ENCODE peak calls at places on chromosomes 6 and 20, in five cellular contexts. B is HCT116, A is GM12878, X is HepG2, C is K562. S is an unnamed sample.

GRCh38 chr6:108797951-108798671 is 50.1 kb upstream of the ARMC2 start:
- DNase-seq in X (no peak), B (no peak), C (no peak), A (no peak), S (no peak)

GRCh38 chr6:16228709-16229665 is 9.4 kb upstream of the GMPR start:
- DNase-seq in C (no peak), B (no peak), A (no peak), X (no peak), S (no peak)

GRCh38 chr20:34927736-34928135 is 27.9 kb downstream of the GSS start:
- DNase-seq in X (no peak), C (no peak), A (no peak), B (no peak), S (no peak)

GRCh38 chr6:112036088-112036637 is 17.7 kb upstream of the CCN6 start:
- DNase-seq in C (no peak), B (no peak), X (no peak), A (no peak), S (no peak)

GRCh38 chr6:126110494-126111270 is 124.3 kb downstream of the TRMT11 start:
- DNase-seq in A (no peak), X (no peak), C (peak), B (no peak), S (no peak)

GRCh38 chr6:89483111-89483720 is 50.3 kb downstream of the ANKRD6 start:
- DNase-seq in B (no peak), C (no peak), A (no peak), X (peak), S (peak)

GRCh38 chr20:32078777-32079176 is 26.7 kb downstream of the HCK start:
- DNase-seq in X (no peak), C (no peak), B (no peak), A (no peak), S (no peak)

GRCh38 chr20:58054744-58055373 is 173.6 kb downstream of the ANKRD60 start:
- DNase-seq in A (no peak), B (no peak), C (no peak), X (no peak), S (peak)

GRCh38 chr20:13298692-13299373 is 77.8 kb downstream of the ISM1 start:
- DNase-seq in X (no peak), C (no peak), B (no peak), A (no peak), S (no peak)

GRCh38 chr6:25179051-25179778 is 100.0 kb upstream of the CARMIL1 start:
- DNase-seq in B (no peak), A (no peak), C (no peak), X (no peak), S (no peak)

GRCh38 chr6:14819001-14819400 is 426.9 kb upstream of the JARID2 start:
- DNase-seq in X (no peak), A (no peak), B (no peak), C (no peak), S (no peak)

GRCh38 chr20:57480444-57481152 is 44.3 kb downstream of the CTCFL start:
- DNase-seq in X (no peak), A (peak), C (no peak), B (no peak), S (no peak)

GRCh38 chr20:59365611-59366284 is 65.3 kb downstream of the EDN3 start:
- DNase-seq in B (no peak), C (no peak), A (no peak), X (no peak), S (no peak)

GRCh38 chr20:5065489-5066383 is 54.0 kb downstream of the PCNA start:
- DNase-seq in C (no peak), B (peak), X (peak), A (no peak), S (no peak)

GRCh38 chr20:23551383-23551782 is 16.9 kb downstream of the CST9L start:
- DNase-seq in C (no peak), X (no peak), B (no peak), A (no peak), S (no peak)

GRCh38 chr6:42692151-42692911 is 30.1 kb downstream of the PRPH2 start:
- DNase-seq in X (no peak), A (no peak), C (no peak), B (peak), S (no peak)

GRCh38 chr6:2448826-2449571 is 203.6 kb upstream of the GMDS start:
- DNase-seq in C (peak), B (peak), A (no peak), X (peak), S (peak)

GRCh38 chr6:100726741-100727140 is 154.4 kb downstream of the ASCC3 start:
- DNase-seq in X (no peak), C (no peak), B (no peak), A (no peak), S (no peak)

GRCh38 chr6:144378437-144378836 is 93.3 kb downstream of the UTRN start:
- DNase-seq in X (no peak), C (no peak), A (no peak), B (no peak), S (no peak)

GRCh38 chr20:25248501-25249172 is 752 bp downstream of the PYGB start:
- DNase-seq in X (no peak), C (peak), A (no peak), B (no peak), S (peak)

GRCh38 chr6:165317723-165318122 is 8.3 kb upstream of the C6orf118 start:
- DNase-seq in B (no peak), A (no peak), C (no peak), X (no peak), S (no peak)

GRCh38 chr6:113856011-113856551 is 1.1 kb upstream of the MARCKS start:
- DNase-seq in X (no peak), C (peak), A (no peak), B (no peak), S (peak)

GRCh38 chr6:35673755-35674154 is 15.0 kb downstream of the FKBP5 start:
- DNase-seq in X (no peak), C (no peak), B (no peak), A (no peak), S (no peak)

GRCh38 chr20:16580127-16580526 is 6.9 kb upstream of the KIF16B start:
- DNase-seq in B (no peak), C (no peak), A (no peak), X (no peak), S (no peak)

GRCh38 chr6:5125152-5126006 is 40.2 kb downstream of the PPP1R3G start:
- DNase-seq in X (peak), A (no peak), B (peak), C (peak), S (no peak)

GRCh38 chr20:25546048-25546447 is 39.3 kb downstream of the NINL start:
- DNase-seq in B (no peak), C (no peak), A (no peak), X (no peak), S (no peak)

GRCh38 chr6:44050872-44051421 is 76.3 kb downstream of the MRPL14 start:
- DNase-seq in X (no peak), C (no peak), B (no peak), A (no peak), S (no peak)

GRCh38 chr6:150069707-150070106 is 786 bp upstream of the ULBP3 start:
- DNase-seq in B (no peak), C (no peak), A (no peak), X (no peak), S (no peak)

GRCh38 chr6:123309130-123309529 is 313.1 kb downstream of the CLVS2 start:
- DNase-seq in B (no peak), X (no peak), A (no peak), C (no peak), S (no peak)

GRCh38 chr20:1841554-1842140 is 53.6 kb upstream of the SIRPA start:
- DNase-seq in X (no peak), A (no peak), C (no peak), B (no peak), S (no peak)

GRCh38 chr6:88670369-88670768 is 293.0 kb downstream of the RNGTT start:
- DNase-seq in C (no peak), X (no peak), A (no peak), B (no peak), S (no peak)

GRCh38 chr20:24328901-24329300 is 140.5 kb upstream of the SYNDIG1 start:
- DNase-seq in B (no peak), A (no peak), C (no peak), X (no peak), S (no peak)

GRCh38 chr6:14655990-14656640 is 538.5 kb downstream of the CD83 start:
- DNase-seq in X (no peak), A (no peak), B (no peak), C (no peak), S (no peak)

GRCh38 chr6:152094992-152095592 is 287.6 kb downstream of the ESR1 start:
- DNase-seq in A (no peak), C (peak), X (peak), B (peak), S (no peak)

GRCh38 chr6:116073765-116074450 is 13.2 kb upstream of the FRK start:
- DNase-seq in A (no peak), B (no peak), C (no peak), X (peak), S (no peak)

GRCh38 chr20:6769953-6770831 is 2.7 kb downstream of the BMP2 start:
- DNase-seq in A (no peak), C (no peak), B (no peak), X (no peak), S (peak)
- TF ChIP-seq EZH2 in A (no peak), C (no peak), B (no peak), X (no peak), S (no peak)

DNA sequence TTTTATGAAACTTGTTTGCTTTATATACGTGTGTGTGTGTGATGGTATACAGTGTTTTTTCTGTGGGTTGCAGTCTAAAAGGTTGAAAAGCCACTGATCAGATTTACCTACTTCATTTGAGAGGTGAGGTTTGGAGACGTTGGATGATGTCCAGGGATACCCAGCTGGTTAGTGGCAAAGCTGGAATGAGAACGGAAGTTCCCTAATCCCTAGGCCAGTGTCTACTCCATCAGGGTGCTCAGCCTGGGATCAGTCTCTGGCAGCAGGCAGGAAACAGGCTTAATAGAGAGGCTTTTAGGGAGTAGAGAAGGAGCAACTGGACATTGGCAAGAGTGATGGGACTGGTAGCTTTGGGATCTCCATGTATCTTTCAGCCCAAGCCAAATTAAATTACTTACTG is 80.7 kb downstream of the C6orf52 start:
- DNase-seq in C (no peak), B (no peak), A (no peak), X (no peak), S (no peak)
- TF ChIP-seq REST in C (no peak), B (no peak), A (no peak), X (no peak), S (no peak)

DNA sequence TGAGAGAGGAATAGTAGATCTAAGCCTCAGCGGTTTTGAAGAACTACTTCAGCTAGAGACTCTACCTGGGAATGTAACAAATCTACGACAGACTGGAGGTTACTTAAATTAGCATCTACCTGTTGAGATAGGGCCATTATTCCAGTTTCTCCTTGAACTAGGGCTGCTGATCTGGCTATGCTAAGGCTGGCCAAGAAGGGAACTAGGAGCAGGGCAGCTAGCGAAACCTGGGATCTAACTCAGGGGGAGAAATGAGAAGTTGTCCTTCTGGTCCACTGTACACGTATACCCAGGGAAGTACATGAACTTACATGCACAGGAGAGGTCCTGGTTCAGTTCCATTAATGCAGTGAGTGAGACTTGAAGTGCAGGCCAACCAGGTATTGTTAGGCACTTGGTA is 156.7 kb downstream of the TRIM27 start:
- DNase-seq in X (no peak), A (no peak), B (no peak), C (no peak), S (no peak)
- TF ChIP-seq EZH2 in X (no peak), A (no peak), B (no peak), C (no peak), S (peak)

GRCh38 chr6:133170602-133171001 is 70.6 kb upstream of the EYA4 start:
- DNase-seq in B (no peak), A (no peak), C (no peak), X (peak), S (no peak)

GRCh38 chr6:133169901-133170300 is 71.3 kb upstream of the EYA4 start:
- DNase-seq in B (no peak), A (no peak), X (no peak), C (no peak), S (peak)

GRCh38 chr6:133166706-133167105 is 74.5 kb upstream of the EYA4 start:
- DNase-seq in A (no peak), C (no peak), B (no peak), X (no peak), S (no peak)

GRCh38 chr6:133173276-133173675 is 67.9 kb upstream of the EYA4 start:
- DNase-seq in C (no peak), X (no peak), A (no peak), B (no peak), S (no peak)

GRCh38 chr6:133171989-133172604 is 69.1 kb upstream of the EYA4 start:
- DNase-seq in A (no peak), C (no peak), X (no peak), B (no peak), S (no peak)
- TF ChIP-seq REST in A (no peak), C (no peak), X (no peak), B (no peak), S (no peak)

DNA sequence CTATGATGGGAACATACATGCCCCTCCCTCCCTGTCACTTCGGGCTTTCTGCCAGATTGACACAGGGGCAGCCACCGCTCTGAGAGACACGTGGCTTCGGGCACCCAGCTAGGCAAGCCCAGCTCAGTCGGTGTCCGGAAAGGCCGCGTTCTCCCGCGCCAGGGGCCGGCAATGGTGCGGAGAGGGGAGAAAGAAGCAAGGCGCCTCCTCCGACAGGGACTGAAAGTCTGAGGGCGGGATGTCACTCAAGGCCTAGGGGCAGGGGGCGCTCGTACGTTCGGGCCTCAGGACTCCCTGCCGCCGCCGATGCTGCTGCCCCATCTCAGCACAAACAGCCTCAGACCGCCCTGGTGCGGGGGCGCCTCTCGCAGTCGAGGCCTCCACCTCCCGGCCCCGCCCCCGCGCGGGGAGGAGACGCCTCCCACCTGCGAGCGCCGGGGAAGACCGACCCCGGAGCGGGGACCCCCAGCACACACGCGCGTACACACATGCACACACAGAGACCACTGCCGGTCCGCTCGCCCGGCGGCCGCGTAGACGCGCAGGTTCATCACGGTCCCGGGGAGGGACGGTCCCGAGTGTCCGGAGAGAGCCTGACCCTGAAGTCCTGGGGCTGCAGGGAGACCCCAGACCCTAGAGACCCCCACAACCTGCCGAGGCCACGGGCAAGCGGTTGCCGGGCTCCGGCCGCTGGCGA is 1.9 kb downstream of the GRM4 start:
- DNase-seq in X (peak), B (no peak), A (no peak), C (peak), S (peak)
- TF ChIP-seq EZH2 in X (peak), B (no peak), A (no peak), C (no peak), S (peak)

DNA sequence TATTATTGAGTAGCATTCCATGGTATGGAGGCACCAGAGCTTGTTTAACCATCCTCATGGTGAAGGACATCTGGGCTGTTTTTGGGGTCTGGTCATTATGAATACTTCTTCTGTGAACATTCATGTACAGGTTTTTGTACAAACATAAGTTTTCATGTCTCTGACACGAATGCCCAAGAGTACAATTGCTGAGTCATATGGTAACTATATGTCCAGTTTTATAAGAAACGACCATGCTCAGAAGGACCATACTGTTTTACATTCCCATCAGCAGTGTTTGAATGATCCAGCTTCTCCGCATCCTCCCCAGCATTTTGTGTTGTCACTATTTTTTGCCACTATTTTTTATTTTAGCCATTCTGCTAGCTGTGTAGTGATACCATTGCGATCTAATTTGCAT is 188.6 kb downstream of the KHDC1L start:
- DNase-seq in C (no peak), X (no peak), B (no peak), A (no peak), S (no peak)
- TF ChIP-seq REST in C (no peak), X (no peak), B (no peak), A (no peak), S (no peak)

S was measured in GM23338.